ENCODE peak calls at places on chromosomes 3 and 15, in eight cellular contexts. N is NCI-H460; K is fibroblast of lung; X is posterior cingulate gyrus; E is stimulated activated CD4-positive, alpha-beta T cell treated with anti-CD3 and anti-CD28 coated beads, Interleukin-2, amount 100 ng/mL, for 48 hours; M is T1000; W is HT-29; H is ELF-1. G is an unnamed sample.

GRCh38 chr3:164477403-164477802 is 600.9 kb downstream of the SI start:
- DNase-seq in H (no peak), M (no peak), K (no peak), N (no peak), E (no peak), W (no peak), X (no peak), G (no peak)

GRCh38 chr15:77295446-77295845 is 124.5 kb downstream of the PEAK1 start:
- DNase-seq in N (no peak), K (peak; percentile 23), M (no peak), X (no peak), H (no peak), W (no peak), E (no peak), G (no peak)

GRCh38 chr15:52529289-52529929 is 729 bp upstream of the MYO5A start:
- DNase-seq in K (no peak), N (no peak), M (no peak), W (peak; percentile 16), H (peak; percentile 51), X (peak; percentile 85), E (peak; percentile 18), G (no peak)

GRCh38 chr3:74756586-74756985 is 142.1 kb upstream of the CNTN3 start:
- DNase-seq in M (no peak), N (no peak), H (no peak), X (no peak), K (no peak), E (no peak), W (no peak), G (no peak)

GRCh38 chr3:61560452-61561373 is 658 bp upstream of the PTPRG start:
- DNase-seq in E (no peak), N (peak; percentile 57), K (peak; percentile 87), W (no peak), M (peak; percentile 84), H (peak; percentile 94), X (peak; percentile 93), G (peak; percentile 94)

GRCh38 chr3:120909602-120909878 is 1.5 kb downstream of the STXBP5L start:
- DNase-seq in M (no peak), H (peak; percentile 3), X (no peak), E (no peak), K (no peak), N (no peak), W (no peak), G (no peak)

GRCh38 chr3:13509816-13510192 is 29.7 kb downstream of the HDAC11 start:
- DNase-seq in N (no peak), X (no peak), H (no peak), W (no peak), K (no peak), E (no peak), M (no peak), G (no peak)

GRCh38 chr3:132595036-132595435 is 2.0 kb upstream of the ACKR4 start:
- DNase-seq in H (peak; percentile 29), X (no peak), E (no peak), N (no peak), K (peak; percentile 9), W (no peak), M (no peak), G (peak; percentile 68)

GRCh38 chr3:27521179-27521871 is 37.1 kb upstream of the SLC4A7 start:
- DNase-seq in E (no peak), W (peak; percentile 28), X (no peak), K (peak; percentile 98), M (no peak), H (no peak), N (peak; percentile 97), G (peak; percentile 87)

GRCh38 chr3:182487621-182488020 is 305.7 kb upstream of the ATP11B start:
- DNase-seq in M (no peak), W (no peak), X (no peak), E (no peak), H (no peak), N (no peak), K (no peak), G (no peak)

GRCh38 chr3:57951106-57951882 is 56.9 kb upstream of the FLNB start:
- DNase-seq in K (peak; percentile 84), N (peak; percentile 58), X (peak; percentile 90), M (peak; percentile 52), H (peak; percentile 85), W (peak; percentile 63), E (no peak), G (peak; percentile 92)